ENCODE peak calls at places on chromosomes 2 and 18, in ten cellular contexts. W is HuH-7.5; A is naive thymus-derived CD8-positive, alpha-beta T cell; U is kidney; Q is amniotic stem cell; P is T follicular helper cell; L is transverse colon; O is NB4; N is ELR; E is H54. J is an unnamed sample.

GRCh38 chr18:6057604-6058003 is 162.3 kb upstream of the TMEM200C start:
- DNase-seq in O (no peak), E (no peak), L (no peak), A (no peak), W (no peak), P (no peak), N (peak), Q (no peak), U (no peak), J (no peak)

GRCh38 chr2:179524940-179525339 is 260.3 kb upstream of the SESTD1 start:
- DNase-seq in P (no peak), L (no peak), A (no peak), O (no peak), N (no peak), W (no peak), U (no peak), Q (no peak), E (no peak), J (no peak)

GRCh38 chr2:217897816-217898806 is 104.7 kb downstream of the TNS1 start:
- DNase-seq in O (no peak), U (peak), L (no peak), E (no peak), P (no peak), A (no peak), Q (no peak), W (no peak), N (no peak), J (no peak)

GRCh38 chr18:45571161-45571560 is 44.1 kb upstream of the SLC14A2 start:
- DNase-seq in P (no peak), E (no peak), L (no peak), O (no peak), U (no peak), W (no peak), N (no peak), A (no peak), Q (no peak), J (no peak)

GRCh38 chr2:32865399-32866068 is 81.2 kb upstream of the LTBP1 start:
- DNase-seq in L (no peak), U (no peak), W (no peak), N (peak), A (no peak), O (peak), E (peak), Q (peak), P (no peak), J (peak)

GRCh38 chr2:147739531-147739930 is 105.3 kb upstream of the ACVR2A start:
- DNase-seq in P (no peak), L (no peak), Q (no peak), W (no peak), E (no peak), O (peak), N (peak), U (no peak), A (no peak), J (no peak)

GRCh38 chr18:24695168-24695567 is 234.7 kb downstream of the HRH4 start:
- DNase-seq in E (no peak), W (no peak), L (no peak), A (no peak), P (no peak), O (no peak), Q (no peak), U (no peak), N (no peak), J (no peak)

GRCh38 chr2:7887441-7887840 is 794.4 kb upstream of the ID2 start:
- DNase-seq in N (no peak), U (no peak), E (no peak), O (no peak), L (no peak), W (no peak), A (no peak), P (no peak), Q (no peak), J (no peak)

GRCh38 chr2:38771632-38772031 is 6.4 kb upstream of the GEMIN6 start:
- DNase-seq in W (no peak), Q (no peak), L (no peak), U (no peak), A (no peak), N (peak), O (no peak), P (no peak), E (peak), J (no peak)

GRCh38 chr2:46181789-46182530 is 115.2 kb upstream of the EPAS1 start:
- DNase-seq in Q (no peak), U (no peak), E (no peak), W (no peak), P (no peak), A (no peak), N (no peak), O (peak), L (no peak), J (no peak)